ENCODE peak calls at places on chromosomes 11 and 22, in nine cellular contexts. G is HCT116, X is GM23248, J is hepatocyte, C is fibroblast of lung, V is neural progenitor cell, F is IMR-90, Y is GM23338, Q is mammary epithelial cell. N is an unnamed sample. For H3K4me1, the result is how much of the 10 kb centered on the place peaks cover.

GRCh38 chr11:63537293-63538101 is 889 bp downstream of the PLAAT4 start:
- DNase-seq in V (no peak), J (no peak), G (no peak), C (peak), F (peak), X (peak), Y (no peak), Q (no peak), N (peak)

GRCh38 chr11:61793829-61794204 is 1.1 kb downstream of the FEN1 start:
- DNase-seq in X (peak), C (no peak), Q (no peak), V (no peak), Y (no peak), G (no peak), J (no peak), F (no peak), N (no peak)

GRCh38 chr11:65557280-65558001 is 718 bp downstream of the LTBP3 start:
- DNase-seq in Q (no peak), X (peak), G (no peak), V (peak), C (peak), Y (no peak), J (no peak), F (no peak), N (no peak)

GRCh38 chr11:2273771-2274170 is 3.4 kb upstream of the ASCL2 start:
- DNase-seq in F (no peak), J (no peak), V (no peak), Y (no peak), G (no peak), C (no peak), X (no peak), Q (no peak), N (peak)

GRCh38 chr11:12512826-12513395 is 135.5 kb downstream of the PARVA start:
- DNase-seq in X (no peak), V (peak), Q (no peak), G (no peak), J (no peak), C (no peak), Y (no peak), F (no peak), N (no peak)

GRCh38 chr11:37504066-37504611 is 906.1 kb upstream of the RAG2 start:
- DNase-seq in Y (peak), G (no peak), J (peak), C (peak), Q (peak), F (peak), X (peak), V (peak), N (peak)

GRCh38 chr11:102341844-102342318 is 5.1 kb upstream of the BIRC2 start:
- DNase-seq in F (peak), C (peak), G (peak), V (peak), Y (peak), Q (peak), J (peak), X (peak), N (no peak)

GRCh38 chr11:119567667-119568582 is 145.0 kb upstream of the THY1 start:
- DNase-seq in V (no peak), Y (peak), C (peak), Q (peak), F (peak), X (peak), G (no peak), J (peak), N (peak)

GRCh38 chr11:36565033-36565610 is 2.7 kb upstream of the RAG1 start:
- DNase-seq in V (no peak), Q (no peak), Y (no peak), C (no peak), X (no peak), J (no peak), G (no peak), F (no peak), N (no peak)

GRCh38 chr22:22014285-22014659 is 31.7 kb upstream of the TOP3B start:
- DNase-seq in F (no peak), V (no peak), G (no peak), Q (no peak), Y (no peak), J (no peak), C (no peak), X (no peak), N (no peak)

GRCh38 chr22:24189249-24190158 is 8.2 kb downstream of the SUSD2 start:
- DNase-seq in C (peak), X (peak), Q (peak), V (peak), G (no peak), J (peak), F (peak), Y (peak), N (peak)

GRCh38 chr11:109971184-109971523 is 122.0 kb upstream of the ZC3H12C start:
- DNase-seq in Q (peak), F (peak), C (peak), Y (peak), G (no peak), V (peak), J (no peak), X (peak), N (no peak)

GRCh38 chr11:130077671-130078468 is 8.2 kb downstream of the APLP2 start:
- DNase-seq in C (no peak), X (no peak), Y (no peak), F (no peak), Q (no peak), V (no peak), J (no peak), G (no peak), N (no peak)

GRCh38 chr22:39283312-39284141 is 35.9 kb downstream of the RPL3 start:
- DNase-seq in V (no peak), F (peak), J (peak), X (no peak), G (no peak), Y (no peak), Q (peak), C (peak), N (peak)

GRCh38 chr11:44596541-44597276 is 31.2 kb downstream of the CD82 start:
- DNase-seq in J (no peak), Y (no peak), Q (peak), G (no peak), C (no peak), F (no peak), V (no peak), X (peak), N (peak)

GRCh38 chr11:119306373-119306890 is 10.5 kb downstream of the MCAM start:
- DNase-seq in C (peak), F (peak), X (peak), V (no peak), Q (no peak), Y (no peak), J (no peak), G (no peak), N (peak)

GRCh38 chr22:45515678-45516077 is 13.0 kb downstream of the FBLN1 start:
- DNase-seq in V (no peak), Y (no peak), C (no peak), G (no peak), F (no peak), Q (no peak), J (no peak), X (peak), N (peak)

GRCh38 chr22:45516163-45516562 is 13.5 kb downstream of the FBLN1 start:
- DNase-seq in V (no peak), X (no peak), Y (no peak), G (no peak), F (no peak), Q (no peak), J (no peak), C (no peak), N (peak)

GRCh38 chr22:45516923-45517675 is 14.4 kb downstream of the FBLN1 start:
- DNase-seq in G (no peak), V (peak), C (peak), Y (peak), F (peak), J (no peak), Q (peak), X (peak), N (peak)

GRCh38 chr22:45521178-45521577 is 18.5 kb downstream of the FBLN1 start:
- DNase-seq in G (peak), J (no peak), Y (no peak), X (no peak), C (no peak), Q (no peak), F (no peak), V (no peak), N (no peak)

GRCh38 chr22:45518580-45518991 is 15.9 kb downstream of the FBLN1 start:
- DNase-seq in C (no peak), J (no peak), G (no peak), X (peak), V (no peak), Q (peak), Y (no peak), F (no peak), N (peak)
- H2AFZ ChIP-seq in C (no peak), J (no peak), G (no peak), X (no peak), V (no peak), Q (peak), Y (no peak), F (no peak), N (no peak)

DNA sequence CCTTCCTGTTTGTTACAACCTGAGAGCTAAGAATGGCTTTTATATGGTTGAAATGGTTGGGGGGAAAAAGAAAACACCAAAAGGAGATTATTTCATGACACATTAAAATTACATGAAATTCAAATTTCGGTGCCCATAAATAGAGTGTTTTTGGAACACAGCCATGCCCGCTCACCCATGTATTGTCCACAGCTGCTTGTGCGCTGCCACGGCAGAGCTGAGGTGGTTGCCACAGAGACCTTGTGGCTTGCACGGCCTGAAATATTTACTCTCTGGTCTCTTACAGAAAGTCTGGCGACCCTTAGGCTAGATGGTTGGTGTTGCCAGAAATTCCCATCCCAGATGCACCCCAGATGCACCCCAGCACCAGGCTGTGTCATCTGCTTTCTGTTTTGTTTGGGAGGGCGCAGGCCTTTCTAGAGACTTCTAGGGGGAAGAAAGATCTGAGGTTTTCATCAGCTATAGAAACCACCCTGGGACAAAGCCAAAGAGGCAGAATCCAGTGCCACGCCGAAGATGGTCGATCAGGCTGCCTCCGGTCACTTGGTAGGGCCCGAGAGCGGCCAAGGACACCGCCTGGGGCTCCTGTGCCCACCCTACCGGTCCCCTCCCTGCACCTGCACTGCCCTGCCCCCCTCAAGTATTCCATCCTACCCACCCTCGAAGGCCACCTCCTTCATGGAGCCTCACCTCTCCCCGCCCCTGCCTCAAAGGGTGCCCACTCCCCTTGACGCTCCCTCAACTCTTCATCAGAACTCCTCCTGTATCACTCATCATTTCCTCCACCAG is 80.2 kb downstream of the DSCAML1 start:
- DNase-seq in C (no peak), J (no peak), Q (no peak), F (no peak), Y (no peak), X (no peak), V (no peak), G (no peak), N (no peak)
- H3K4me3 ChIP-seq in C (no peak), J (no peak), Q (no peak), F (no peak), Y (no peak), X (no peak), V (no peak), G (no peak), N (no peak)

GRCh38 chr22:20129747-20130014 is 1.9 kb upstream of the ZDHHC8 start:
- DNase-seq in F (no peak), V (no peak), Q (no peak), X (no peak), G (no peak), C (no peak), J (no peak), Y (no peak), N (no peak)
- H3K4me1 ChIP-seq in F (under half), V (under half), Q (under half), X (under half), G (under half), C (under half), J (under half), Y (under half), N (under half)

DNA sequence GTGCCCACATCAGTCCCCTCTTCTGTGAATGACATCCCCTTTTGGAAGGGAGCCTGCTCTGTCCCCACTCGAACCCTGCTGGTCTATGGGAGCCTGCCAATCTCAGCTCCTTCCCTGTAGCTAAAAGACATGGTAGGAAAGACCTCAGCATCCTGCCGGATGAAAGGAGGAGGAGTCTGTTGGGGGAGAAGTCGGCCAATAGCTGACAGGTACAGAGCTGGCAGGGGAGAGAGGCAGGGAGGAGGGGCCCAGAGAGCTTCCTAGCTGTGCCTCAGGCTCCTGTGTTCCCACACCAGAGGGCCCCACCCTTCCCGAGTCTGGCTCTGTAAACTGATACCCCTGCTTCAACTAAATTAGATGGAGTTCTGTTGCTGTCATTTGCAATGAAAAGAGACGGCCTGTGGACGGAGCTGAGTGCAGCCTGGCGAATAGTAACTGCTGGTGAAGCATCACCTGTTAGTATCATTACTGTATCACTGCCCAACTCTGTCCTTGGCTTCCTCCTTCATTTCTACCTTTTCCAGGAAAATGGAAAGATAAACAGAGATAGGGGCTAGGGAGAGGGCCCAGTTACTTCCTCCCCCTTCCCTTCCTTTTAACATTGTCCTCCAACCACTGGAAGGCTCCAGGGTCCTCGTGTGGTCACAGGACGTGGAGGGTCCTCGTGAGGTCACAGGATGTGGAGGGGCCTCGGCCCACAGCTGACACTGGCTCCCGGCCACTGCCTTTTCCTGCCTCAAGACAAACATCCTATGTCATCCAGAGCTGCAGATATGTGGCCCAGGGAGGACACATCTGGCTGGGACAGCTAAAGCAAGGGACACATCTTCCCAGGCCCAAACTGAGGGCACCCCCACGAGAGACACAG is 15.1 kb downstream of the FXYD6 start:
- DNase-seq in J (peak), V (peak), Y (peak), C (peak), G (no peak), Q (no peak), F (no peak), X (no peak), N (no peak)
- H2AFZ ChIP-seq in J (no peak), V (no peak), Y (no peak), C (no peak), G (no peak), Q (no peak), F (no peak), X (no peak), N (no peak)

GRCh38 chr22:45051946-45052345 is 42.1 kb upstream of the PHF21B start:
- DNase-seq in V (no peak), C (no peak), G (no peak), Q (no peak), F (no peak), X (no peak), J (no peak), Y (no peak), N (no peak)
- H3K4me3 ChIP-seq in V (no peak), C (no peak), G (no peak), Q (no peak), F (no peak), X (no peak), J (no peak), Y (no peak), N (no peak)

GRCh38 chr11:117874910-117875396 is 1.5 kb downstream of the FXYD6 start:
- DNase-seq in Q (no peak), C (no peak), F (no peak), Y (no peak), X (no peak), G (no peak), V (no peak), J (no peak), N (no peak)

GRCh38 chr11:117875397-117876048 is 935 bp downstream of the FXYD6 start:
- DNase-seq in Y (peak), X (no peak), J (no peak), F (no peak), G (no peak), C (no peak), V (peak), Q (no peak), N (no peak)

GRCh38 chr11:117876341-117877119 is at the start of gene FXYD6:
- DNase-seq in Y (peak), Q (no peak), G (no peak), V (peak), F (no peak), C (peak), J (peak), X (peak), N (no peak)

GRCh38 chr11:117877120-117877784 is 794 bp upstream of the FXYD6 start:
- DNase-seq in G (no peak), F (no peak), C (peak), J (no peak), Y (peak), V (no peak), X (no peak), Q (no peak), N (no peak)

DNA sequence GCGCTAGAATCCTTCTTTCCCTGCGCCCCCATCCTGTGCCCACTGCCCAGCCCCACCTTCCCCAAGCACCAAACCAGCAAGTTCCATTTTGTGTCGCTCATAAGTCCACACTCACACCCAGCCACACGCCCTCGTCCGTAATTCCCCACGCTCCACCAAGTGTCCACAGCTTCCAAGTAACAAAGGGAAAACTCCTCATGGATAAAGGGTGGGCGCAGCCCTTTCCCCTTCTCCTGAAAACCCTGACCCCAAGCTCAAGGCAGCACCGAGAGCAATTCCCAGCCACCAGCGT is 463 bp downstream of the FXYD6 start:
- DNase-seq in X (no peak), G (no peak), F (no peak), Q (no peak), V (no peak), Y (no peak), C (no peak), J (no peak), N (no peak)
- H3K4me1 ChIP-seq in X (under half), G (under half), F (under half), Q (under half), V (under half), Y (under half), C (under half), J (under half), N (under half)

DNA sequence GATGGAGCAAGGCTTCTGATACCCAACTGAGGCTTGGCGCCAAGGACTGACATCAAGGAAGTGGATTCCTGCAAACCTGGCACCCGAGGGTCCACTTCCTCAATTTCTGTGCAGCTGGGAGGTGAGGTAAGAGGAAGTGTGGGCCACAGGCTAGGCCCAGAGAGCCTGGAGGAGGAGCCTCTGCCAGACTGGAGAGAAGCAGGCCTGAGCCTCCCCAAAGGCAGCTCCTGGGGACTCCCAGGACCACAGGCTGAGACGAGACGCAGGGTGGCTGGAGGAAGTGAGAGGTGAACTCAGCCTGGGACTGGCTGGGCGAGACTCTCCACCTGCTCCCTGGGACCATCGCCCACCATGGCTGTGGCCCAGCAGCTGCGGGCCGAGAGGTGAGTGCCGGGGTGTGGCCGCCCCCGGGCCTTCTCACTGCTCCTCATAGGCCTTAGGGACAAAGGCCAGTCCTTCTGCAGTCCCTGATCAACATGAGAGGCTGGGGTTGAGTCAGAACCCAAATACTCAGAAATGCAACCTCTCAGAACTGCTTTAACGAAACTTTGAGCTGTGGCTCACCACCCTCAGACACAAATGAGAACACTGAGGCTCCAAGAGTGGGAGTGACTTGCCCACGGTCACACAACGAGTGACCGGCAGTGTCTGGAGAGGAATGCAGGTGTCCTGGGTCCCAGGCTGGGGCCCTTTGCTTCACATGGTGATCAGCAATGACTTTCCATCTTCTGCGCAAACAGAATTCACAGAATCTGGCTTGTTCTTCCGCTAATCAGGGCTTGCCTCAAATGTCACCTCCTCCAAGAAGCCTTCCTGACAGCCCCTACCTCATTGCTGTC is at the start of gene NCF4:
- DNase-seq in F (no peak), Y (no peak), V (no peak), Q (no peak), J (no peak), X (no peak), C (no peak), G (no peak), N (no peak)
- H2AFZ ChIP-seq in F (no peak), Y (no peak), V (no peak), Q (peak), J (no peak), X (no peak), C (no peak), G (no peak), N (no peak)

GRCh38 chr11:72069787-72070251 is 10.5 kb downstream of the NUMA1 start:
- DNase-seq in Y (peak), V (peak), J (peak), G (peak), X (peak), C (peak), Q (peak), F (peak), N (peak)
- H3K4me3 ChIP-seq in Y (no peak), V (no peak), J (no peak), G (no peak), X (peak), C (peak), Q (peak), F (no peak), N (peak)

DNA sequence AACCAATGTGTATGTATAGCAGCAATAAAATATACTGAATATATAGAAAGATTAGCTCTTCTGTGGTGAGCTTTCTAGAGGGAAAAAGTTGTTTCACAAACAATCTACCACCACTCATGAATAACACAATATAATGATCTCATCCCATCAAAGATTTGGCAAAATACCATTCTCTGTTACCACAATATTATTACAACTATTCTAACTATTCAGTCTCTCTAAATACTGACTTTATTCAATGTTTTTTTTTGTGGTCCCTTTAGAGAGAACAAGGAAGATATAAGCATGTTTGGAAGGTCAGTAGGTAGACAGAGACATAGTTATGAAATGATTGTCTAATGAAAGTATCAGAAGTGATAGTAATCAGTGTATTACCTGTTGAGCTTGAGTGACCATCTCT is 7.8 kb downstream of the CCDC90B start:
- DNase-seq in X (peak), Y (no peak), F (peak), Q (no peak), V (no peak), G (no peak), J (no peak), C (no peak), N (peak)
- H3K4me1 ChIP-seq in X (under half), Y (under half), F (under half), Q (under half), V (under half), G (under half), J (under half), C (under half), N (under half)

GRCh38 chr11:79678780-79679468 is 238.1 kb upstream of the TENM4 start:
- DNase-seq in V (peak), F (no peak), C (no peak), Q (no peak), G (no peak), X (no peak), Y (peak), J (no peak), N (no peak)
- H2AFZ ChIP-seq in V (no peak), F (no peak), C (no peak), Q (no peak), G (no peak), X (no peak), Y (no peak), J (no peak), N (no peak)

N was measured in osteoblast.